ENCODE peak calls at places on chromosomes 4 and X, in nine cellular contexts. F, B, C, G, H, I, X, L and T are unnamed samples.

GRCh38 chr4:185665655-185666054 is 130.3 kb upstream of the PDLIM3 start:
- DNase-seq in F (no peak), B (no peak), C (no peak), G (no peak), H (no peak), I (no peak), X (no peak), L (no peak), T (no peak)

GRCh38 chr4:40502936-40503335 is 126.7 kb downstream of the RBM47 start:
- DNase-seq in F (no peak), B (no peak), C (no peak), G (no peak), H (no peak), I (no peak), X (no peak), L (no peak), T (no peak)

GRCh38 chr4:80213117-80213815 is 16.0 kb downstream of the PRDM8 start:
- DNase-seq in F (no peak), B (no peak), C (no peak), G (no peak), H (no peak), I (peak), X (no peak), L (no peak), T (peak)

GRCh38 chrX:145825896-145826295 is 8.3 kb downstream of the SLITRK2 start:
- DNase-seq in F (no peak), B (no peak), C (no peak), G (no peak), H (no peak), I (no peak), X (no peak), L (no peak), T (no peak)

GRCh38 chr4:13635281-13635799 is 7.8 kb upstream of the BOD1L1 start:
- DNase-seq in F (no peak), B (no peak), C (no peak), G (no peak), H (no peak), I (peak), X (no peak), L (no peak), T (peak)

GRCh38 chr4:177070533-177070932 is 239.1 kb upstream of the NEIL3 start:
- DNase-seq in F (no peak), B (no peak), C (no peak), G (no peak), H (no peak), I (no peak), X (no peak), L (no peak), T (peak)

GRCh38 chr4:86960557-86960959 is 25.7 kb downstream of the AFF1 start:
- DNase-seq in F (no peak), B (no peak), C (no peak), G (no peak), H (no peak), I (peak), X (no peak), L (no peak), T (peak)

GRCh38 chrX:63784902-63785692 is at the start of gene ARHGEF9:
- DNase-seq in F (peak), B (peak), C (peak), G (peak), H (no peak), I (peak), X (no peak), L (no peak), T (peak)

GRCh38 chrX:123698979-123699378 is 33.9 kb downstream of the THOC2 start:
- DNase-seq in F (no peak), B (no peak), C (no peak), G (no peak), H (peak), I (peak), X (no peak), L (no peak), T (no peak)

GRCh38 chr4:175253184-175253902 is 335.2 kb downstream of the ADAM29 start:
- DNase-seq in F (peak), B (no peak), C (no peak), G (no peak), H (no peak), I (no peak), X (no peak), L (no peak), T (peak)

GRCh38 chrX:46626566-46626965 is 53.0 kb downstream of the CHST7 start:
- DNase-seq in F (no peak), B (no peak), C (no peak), G (no peak), H (no peak), I (no peak), X (peak), L (no peak), T (no peak)

GRCh38 chrX:97030947-97031346 is 147.2 kb downstream of the RPA4 start:
- DNase-seq in F (no peak), B (no peak), C (no peak), G (no peak), H (no peak), I (no peak), X (no peak), L (no peak), T (no peak)

GRCh38 chrX:72621619-72622485 is 49.2 kb upstream of the HDAC8 start:
- DNase-seq in F (no peak), B (no peak), C (no peak), G (no peak), H (no peak), I (peak), X (no peak), L (peak), T (peak)

GRCh38 chrX:65925592-65925991 is 114.3 kb downstream of the VSIG4 start:
- DNase-seq in F (no peak), B (no peak), C (no peak), G (no peak), H (no peak), I (no peak), X (no peak), L (no peak), T (no peak)

GRCh38 chr4:105061136-105061696 is 85.5 kb upstream of the TET2 start:
- DNase-seq in F (no peak), B (no peak), C (no peak), G (no peak), H (peak), I (peak), X (peak), L (peak), T (no peak)

GRCh38 chr4:141304346-141304745 is 83.7 kb downstream of the ZNF330 start:
- DNase-seq in F (no peak), B (no peak), C (no peak), G (no peak), H (no peak), I (no peak), X (no peak), L (no peak), T (no peak)

GRCh38 chrX:1673337-1673736 is 58.5 kb downstream of the ASMT start:
- DNase-seq in F (peak), B (peak), C (no peak), G (no peak), H (no peak), I (no peak), X (no peak), L (no peak), T (no peak)

GRCh38 chr4:8274772-8275241 is 5.3 kb downstream of the HTRA3 start:
- DNase-seq in F (peak), B (peak), C (peak), G (peak), H (peak), I (peak), X (peak), L (no peak), T (peak)

GRCh38 chr4:109560687-109561452 is 824 bp downstream of the MCUB start:
- DNase-seq in F (peak), B (peak), C (peak), G (peak), H (peak), I (peak), X (peak), L (peak), T (peak)

GRCh38 chr4:140372607-140373327 is 679 bp upstream of the SCOC start:
- DNase-seq in F (no peak), B (peak), C (no peak), G (no peak), H (no peak), I (peak), X (no peak), L (peak), T (peak)

GRCh38 chrX:22950278-22951266 is 49.2 kb upstream of the DDX53 start:
- DNase-seq in F (no peak), B (no peak), C (peak), G (no peak), H (peak), I (peak), X (peak), L (no peak), T (peak)

GRCh38 chrX:153245288-153245731 is 66.2 kb downstream of the MAGEA1 start:
- DNase-seq in F (no peak), B (no peak), C (no peak), G (no peak), H (no peak), I (no peak), X (no peak), L (no peak), T (no peak)

GRCh38 chr4:88573995-88574394 is 18.3 kb upstream of the HERC3 start:
- DNase-seq in F (no peak), B (no peak), C (no peak), G (no peak), H (no peak), I (peak), X (no peak), L (no peak), T (no peak)

GRCh38 chr4:106690487-106690886 is 321.9 kb upstream of the GIMD1 start:
- DNase-seq in F (no peak), B (no peak), C (no peak), G (no peak), H (no peak), I (peak), X (no peak), L (no peak), T (peak)

GRCh38 chr4:6907658-6908191 is 1.9 kb upstream of the TBC1D14 start:
- DNase-seq in F (peak), B (peak), C (peak), G (peak), H (no peak), I (no peak), X (peak), L (no peak), T (no peak)

GRCh38 chr4:76779740-76780459 is 118.0 kb downstream of the SOWAHB start:
- DNase-seq in F (no peak), B (no peak), C (no peak), G (no peak), H (peak), I (peak), X (no peak), L (no peak), T (peak)

GRCh38 chr4:30744386-30744785 is 24.2 kb downstream of the PCDH7 start:
- DNase-seq in F (no peak), B (peak), C (no peak), G (no peak), H (no peak), I (no peak), X (no peak), L (no peak), T (no peak)

GRCh38 chr4:184590196-184590595 is 59.1 kb downstream of the CASP3 start:
- DNase-seq in F (peak), B (no peak), C (no peak), G (no peak), H (no peak), I (no peak), X (no peak), L (no peak), T (no peak)

GRCh38 chrX:11557120-11557519 is 108.6 kb downstream of the ARHGAP6 start:
- DNase-seq in F (no peak), B (no peak), C (no peak), G (no peak), H (peak), I (peak), X (no peak), L (no peak), T (peak)

GRCh38 chr4:109631709-109632108 is 71.5 kb downstream of the CASP6 start:
- DNase-seq in F (no peak), B (no peak), C (peak), G (peak), H (no peak), I (no peak), X (peak), L (no peak), T (no peak)

GRCh38 chr4:25441519-25442117 is 64.6 kb downstream of the ANAPC4 start:
- DNase-seq in F (peak), B (peak), C (peak), G (peak), H (peak), I (peak), X (peak), L (no peak), T (peak)

GRCh38 chr4:180330521-180330920 is 1912.7 kb upstream of the TENM3 start:
- DNase-seq in F (no peak), B (no peak), C (no peak), G (no peak), H (no peak), I (peak), X (no peak), L (no peak), T (no peak)

GRCh38 chr4:67234296-67234695 is 311.0 kb downstream of the CENPC start:
- DNase-seq in F (no peak), B (no peak), C (no peak), G (no peak), H (no peak), I (peak), X (no peak), L (no peak), T (no peak)

GRCh38 chrX:28472926-28473325 is 114.3 kb upstream of the IL1RAPL1 start:
- DNase-seq in F (no peak), B (no peak), C (no peak), G (no peak), H (no peak), I (no peak), X (no peak), L (no peak), T (no peak)

GRCh38 chr4:117488692-117489091 is 403.3 kb upstream of the TRAM1L1 start:
- DNase-seq in F (no peak), B (no peak), C (no peak), G (no peak), H (no peak), I (no peak), X (no peak), L (no peak), T (no peak)
- TF ChIP-seq CTCF in F (no peak), B (no peak), C (no peak), G (no peak), H (no peak), I (no peak), X (no peak), L (no peak), T (no peak)

DNA sequence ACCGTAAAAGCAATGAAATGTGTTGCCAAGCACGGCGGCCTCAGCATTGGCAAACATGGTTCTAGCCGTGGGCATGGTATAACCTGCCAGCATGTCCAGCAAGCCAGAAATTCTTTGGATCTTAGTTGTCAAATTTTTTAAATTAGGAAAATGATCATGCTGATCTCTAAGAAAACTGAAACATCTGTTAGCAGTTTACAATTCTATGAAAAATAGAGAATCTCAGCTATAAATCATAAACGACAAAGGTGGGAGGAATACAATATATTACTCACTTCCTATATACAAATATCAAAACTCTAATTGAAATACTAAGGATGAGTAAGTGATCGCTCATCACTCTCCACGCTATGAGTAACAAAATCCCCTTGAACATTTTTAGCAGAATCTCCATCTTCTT is 130.3 kb downstream of the ADGRA3 start:
- DNase-seq in F (no peak), B (no peak), C (no peak), G (no peak), H (no peak), I (peak), X (no peak), L (no peak), T (peak)
- H3K4me3 ChIP-seq in F (no peak), B (no peak), C (no peak), G (no peak), H (no peak), I (no peak), X (no peak), L (no peak), T (no peak)

GRCh38 chr4:131093303-131093702 is 1997.4 kb downstream of the C4orf33 start:
- DNase-seq in F (no peak), B (no peak), C (no peak), G (no peak), H (no peak), I (no peak), X (no peak), L (no peak), T (no peak)

GRCh38 chr4:131091896-131092295 is 1995.9 kb downstream of the C4orf33 start:
- DNase-seq in F (no peak), B (peak), C (no peak), G (no peak), H (peak), I (peak), X (no peak), L (no peak), T (no peak)
- TF ChIP-seq CTCF in F (no peak), B (peak), C (no peak), G (no peak), H (peak), I (no peak), X (peak), L (peak), T (peak)

DNA sequence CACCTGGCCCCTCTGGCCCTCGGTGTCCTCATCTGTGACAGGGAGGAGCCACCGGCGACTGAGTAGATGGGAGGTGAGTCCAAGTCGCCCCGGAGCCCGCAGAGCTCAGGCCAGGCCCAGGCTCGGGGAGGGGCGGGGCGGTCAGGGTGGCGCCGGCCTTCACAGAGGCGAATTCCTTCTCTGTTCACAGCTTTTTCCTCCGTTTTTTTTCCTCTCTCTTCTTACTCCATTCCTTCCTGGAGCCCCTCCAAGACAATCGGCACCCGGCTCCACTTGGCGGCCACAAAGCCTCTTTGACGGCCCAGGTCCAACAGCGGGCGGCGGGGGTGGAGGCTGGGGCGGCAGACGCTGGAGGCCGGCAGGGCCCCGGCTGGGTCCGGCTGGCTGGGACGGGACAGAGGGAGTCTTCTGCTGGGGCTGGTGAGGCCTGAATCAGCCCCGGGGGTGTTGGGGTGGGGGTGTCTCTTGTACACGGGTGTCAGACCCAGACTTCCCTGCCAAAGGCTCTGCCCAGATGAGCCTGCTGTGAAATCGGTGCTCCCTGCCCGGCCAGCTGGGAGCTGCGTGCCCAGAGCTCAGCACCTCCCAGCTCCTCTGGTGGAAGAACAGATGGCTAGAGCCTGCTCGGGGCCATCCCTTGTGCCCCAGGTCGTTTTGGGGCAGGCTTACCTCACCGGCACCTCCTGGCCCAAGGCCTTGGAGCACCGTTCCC is 22.6 kb downstream of the FGFRL1 start:
- DNase-seq in F (no peak), B (no peak), C (peak), G (peak), H (peak), I (peak), X (no peak), L (no peak), T (peak)
- H3K4me3 ChIP-seq in F (no peak), B (no peak), C (peak), G (peak), H (peak), I (no peak), X (no peak), L (no peak), T (no peak)

GRCh38 chrX:134377537-134377936 is 82.4 kb upstream of the HPRT1 start:
- DNase-seq in F (no peak), B (peak), C (no peak), G (no peak), H (peak), I (peak), X (no peak), L (no peak), T (peak)

GRCh38 chrX:134388161-134389109 is 71.5 kb upstream of the HPRT1 start:
- DNase-seq in F (no peak), B (no peak), C (no peak), G (no peak), H (no peak), I (no peak), X (no peak), L (peak), T (no peak)

GRCh38 chrX:134382821-134383220 is 77.1 kb upstream of the HPRT1 start:
- DNase-seq in F (no peak), B (no peak), C (no peak), G (no peak), H (no peak), I (no peak), X (no peak), L (no peak), T (no peak)
- TF ChIP-seq CTCF in F (no peak), B (no peak), C (no peak), G (no peak), H (no peak), I (no peak), X (no peak), L (no peak), T (no peak)

GRCh38 chrX:6778547-6779231 is 243.8 kb upstream of the VCX3A start:
- DNase-seq in F (no peak), B (no peak), C (no peak), G (no peak), H (peak), I (no peak), X (no peak), L (no peak), T (no peak)

GRCh38 chrX:6777211-6778002 is 242.5 kb upstream of the VCX3A start:
- DNase-seq in F (no peak), B (no peak), C (no peak), G (no peak), H (no peak), I (no peak), X (no peak), L (no peak), T (no peak)

DNA sequence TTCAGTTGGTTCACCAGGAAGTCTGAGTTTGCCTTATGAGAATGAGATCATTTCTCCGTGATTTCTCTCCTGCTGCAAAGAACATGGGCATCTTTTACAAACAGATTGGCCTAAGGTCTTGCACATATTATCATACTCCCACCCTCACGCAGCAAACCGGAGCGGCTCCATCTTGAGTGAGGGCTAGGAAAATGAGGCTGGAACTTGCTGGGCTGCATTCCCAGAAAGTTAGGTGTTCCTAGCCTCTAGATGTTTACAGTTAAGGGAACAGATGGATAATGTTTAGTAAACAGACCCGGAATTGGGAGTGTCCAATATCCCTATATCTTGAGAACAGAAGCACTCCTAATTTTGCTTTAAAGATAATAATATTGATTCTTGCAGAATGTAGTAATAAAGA is 247.9 kb upstream of the VCX3A start:
- DNase-seq in F (no peak), B (no peak), C (no peak), G (no peak), H (no peak), I (no peak), X (no peak), L (no peak), T (no peak)
- H3K4me3 ChIP-seq in F (no peak), B (no peak), C (no peak), G (no peak), H (no peak), I (no peak), X (no peak), L (no peak), T (no peak)

GRCh38 chrX:138020941-138021340 is 455.0 kb downstream of the ZIC3 start:
- DNase-seq in F (no peak), B (no peak), C (no peak), G (no peak), H (no peak), I (no peak), X (no peak), L (no peak), T (no peak)

GRCh38 chrX:138031715-138032114 is 465.8 kb downstream of the ZIC3 start:
- DNase-seq in F (no peak), B (no peak), C (no peak), G (no peak), H (no peak), I (no peak), X (no peak), L (no peak), T (no peak)

GRCh38 chrX:138026211-138026610 is 460.3 kb downstream of the ZIC3 start:
- DNase-seq in F (no peak), B (peak), C (no peak), G (no peak), H (no peak), I (no peak), X (no peak), L (no peak), T (no peak)
- TF ChIP-seq CTCF in F (no peak), B (peak), C (no peak), G (peak), H (peak), I (no peak), X (peak), L (peak), T (no peak)